ENCODE peak calls at places on chromosomes 5 and 9, in ten cellular contexts. One of them, this sample, is unnamed.

GRCh38 chr9:115976726-115977125 is 176.9 kb upstream of the PAPPA start:
- DNase-seq in CD8-positive, alpha-beta T cell: no peak
- DNase-seq in astrocyte of the spinal cord: no peak
- DNase-seq in tibial artery: no peak
- DNase-seq in right atrium auricular region: no peak
- DNase-seq in kidney: no peak
- DNase-seq in H1: no peak
- DNase-seq in foreskin fibroblast: no peak
- DNase-seq in PC-3: no peak
- DNase-seq in fibroblast of mammary gland: no peak
- DNase-seq in this sample: no peak

GRCh38 chr5:127254729-127255284 is 35.8 kb upstream of the MEGF10 start:
- DNase-seq in kidney: no peak
- DNase-seq in H1: no peak
- DNase-seq in tibial artery: no peak
- DNase-seq in CD8-positive, alpha-beta T cell: no peak
- DNase-seq in foreskin fibroblast: peak
- DNase-seq in astrocyte of the spinal cord: peak
- DNase-seq in PC-3: peak
- DNase-seq in fibroblast of mammary gland: peak
- DNase-seq in right atrium auricular region: no peak
- DNase-seq in this sample: peak

GRCh38 chr9:81634915-81635516 is 54.3 kb downstream of the TLE1 start:
- DNase-seq in foreskin fibroblast: peak
- DNase-seq in kidney: no peak
- DNase-seq in tibial artery: no peak
- DNase-seq in astrocyte of the spinal cord: no peak
- DNase-seq in PC-3: no peak
- DNase-seq in H1: no peak
- DNase-seq in right atrium auricular region: no peak
- DNase-seq in CD8-positive, alpha-beta T cell: no peak
- DNase-seq in fibroblast of mammary gland: peak
- DNase-seq in this sample: peak

GRCh38 chr9:114889802-114890224 is 40.6 kb downstream of the TNFSF8 start:
- DNase-seq in astrocyte of the spinal cord: no peak
- DNase-seq in right atrium auricular region: no peak
- DNase-seq in fibroblast of mammary gland: no peak
- DNase-seq in PC-3: peak
- DNase-seq in tibial artery: no peak
- DNase-seq in H1: no peak
- DNase-seq in foreskin fibroblast: no peak
- DNase-seq in kidney: no peak
- DNase-seq in CD8-positive, alpha-beta T cell: no peak
- DNase-seq in this sample: no peak

GRCh38 chr5:108295588-108296368 is 86.1 kb downstream of the FBXL17 start:
- DNase-seq in CD8-positive, alpha-beta T cell: no peak
- DNase-seq in foreskin fibroblast: peak
- DNase-seq in kidney: no peak
- DNase-seq in astrocyte of the spinal cord: peak
- DNase-seq in tibial artery: no peak
- DNase-seq in H1: no peak
- DNase-seq in fibroblast of mammary gland: peak
- DNase-seq in right atrium auricular region: no peak
- DNase-seq in PC-3: peak
- DNase-seq in this sample: peak

GRCh38 chr5:111960466-111961215 is 203.6 kb upstream of the NREP start:
- DNase-seq in right atrium auricular region: no peak
- DNase-seq in fibroblast of mammary gland: peak
- DNase-seq in PC-3: peak
- DNase-seq in astrocyte of the spinal cord: peak
- DNase-seq in tibial artery: no peak
- DNase-seq in CD8-positive, alpha-beta T cell: no peak
- DNase-seq in H1: no peak
- DNase-seq in kidney: no peak
- DNase-seq in foreskin fibroblast: peak
- DNase-seq in this sample: peak

GRCh38 chr5:115282131-115282530 is 14.3 kb downstream of the CCDC112 start:
- DNase-seq in right atrium auricular region: no peak
- DNase-seq in kidney: no peak
- DNase-seq in PC-3: no peak
- DNase-seq in CD8-positive, alpha-beta T cell: no peak
- DNase-seq in fibroblast of mammary gland: no peak
- DNase-seq in tibial artery: no peak
- DNase-seq in astrocyte of the spinal cord: no peak
- DNase-seq in H1: no peak
- DNase-seq in foreskin fibroblast: no peak
- DNase-seq in this sample: no peak

GRCh38 chr9:90822866-90823265 is 21.2 kb downstream of the SYK start:
- DNase-seq in CD8-positive, alpha-beta T cell: no peak
- DNase-seq in tibial artery: no peak
- DNase-seq in foreskin fibroblast: no peak
- DNase-seq in astrocyte of the spinal cord: no peak
- DNase-seq in fibroblast of mammary gland: no peak
- DNase-seq in PC-3: no peak
- DNase-seq in kidney: no peak
- DNase-seq in right atrium auricular region: no peak
- DNase-seq in H1: no peak
- DNase-seq in this sample: no peak

DNA sequence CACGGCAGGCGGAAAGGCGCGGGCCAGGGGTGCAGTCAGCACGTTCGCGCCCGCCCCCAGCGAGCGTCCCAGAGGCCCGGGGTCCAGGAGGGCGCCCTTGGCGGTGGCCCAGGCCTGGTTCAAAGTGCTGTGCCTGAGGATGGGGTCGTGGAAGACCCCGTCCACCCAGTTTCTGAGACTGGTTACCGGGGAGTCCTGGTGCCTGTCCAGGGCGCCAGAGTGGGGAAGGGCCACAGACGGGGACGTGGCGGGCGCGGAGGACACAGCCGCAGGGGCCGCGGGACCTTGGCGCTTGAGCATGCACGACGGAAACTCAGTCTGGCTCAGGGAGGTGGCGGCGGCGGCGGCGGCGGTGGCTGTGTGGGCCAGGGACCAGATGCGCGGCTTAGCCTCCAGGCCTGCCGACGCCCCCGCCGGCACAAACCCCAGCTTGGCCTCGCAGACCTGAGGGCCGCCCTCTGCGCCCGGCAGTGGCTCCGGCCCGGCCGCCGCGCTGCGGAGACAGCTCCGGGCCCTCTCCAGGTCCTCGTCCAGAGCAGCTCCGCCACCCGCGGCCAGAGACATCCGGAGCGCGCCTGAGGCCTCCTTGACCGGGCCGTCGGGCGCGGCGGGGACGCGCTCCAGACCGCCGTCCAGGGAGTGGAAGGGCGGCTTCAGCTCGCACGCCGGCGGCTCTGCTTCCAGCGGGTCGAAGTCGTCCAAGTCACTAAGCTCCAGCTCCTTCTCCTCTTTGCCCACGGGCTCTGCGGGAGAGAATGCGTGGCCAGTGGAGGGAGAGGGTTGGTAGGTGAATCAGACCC is 4.5 kb downstream of the IRX4 start:
- DNase-seq in fibroblast of mammary gland: no peak
- DNase-seq in astrocyte of the spinal cord: no peak
- DNase-seq in tibial artery: no peak
- DNase-seq in foreskin fibroblast: no peak
- DNase-seq in right atrium auricular region: no peak
- DNase-seq in kidney: no peak
- DNase-seq in H1: peak
- DNase-seq in CD8-positive, alpha-beta T cell: no peak
- DNase-seq in PC-3: no peak
- DNase-seq in this sample: no peak
- H3K4me3 ChIP-seq in fibroblast of mammary gland: no peak
- H3K4me3 ChIP-seq in astrocyte of the spinal cord: no peak
- H3K4me3 ChIP-seq in tibial artery: no peak
- H3K4me3 ChIP-seq in foreskin fibroblast: no peak
- H3K4me3 ChIP-seq in right atrium auricular region: no peak
- H3K4me3 ChIP-seq in kidney: no peak
- H3K4me3 ChIP-seq in H1: no peak
- H3K4me3 ChIP-seq in CD8-positive, alpha-beta T cell: no peak
- H3K4me3 ChIP-seq in PC-3: no peak
- H3K4me3 ChIP-seq in this sample: no peak

DNA sequence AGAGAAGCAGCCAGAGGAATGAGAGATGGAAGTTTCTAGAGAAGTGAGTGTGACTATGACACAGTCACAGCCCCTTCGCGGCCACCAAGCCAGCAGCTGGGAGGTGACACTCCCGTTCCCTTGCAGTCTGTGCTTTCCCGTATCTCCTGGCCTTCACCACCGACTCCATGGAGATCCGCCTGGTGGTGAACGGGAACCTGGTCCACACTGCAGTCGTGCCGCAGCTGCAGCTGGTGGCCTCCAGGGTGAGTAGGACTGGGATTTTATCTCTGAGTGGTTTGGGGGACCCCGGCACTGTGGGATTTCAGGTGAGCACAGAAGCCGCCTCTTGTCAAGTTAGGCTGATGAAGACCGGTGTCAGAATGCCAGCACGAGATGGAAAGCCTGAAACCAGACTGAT is 12.1 kb upstream of the SLC2A8 start:
- DNase-seq in right atrium auricular region: no peak
- DNase-seq in CD8-positive, alpha-beta T cell: no peak
- DNase-seq in astrocyte of the spinal cord: no peak
- DNase-seq in H1: no peak
- DNase-seq in kidney: no peak
- DNase-seq in PC-3: no peak
- DNase-seq in tibial artery: no peak
- DNase-seq in fibroblast of mammary gland: no peak
- DNase-seq in foreskin fibroblast: no peak
- DNase-seq in this sample: no peak
- TF ChIP-seq CTCF in right atrium auricular region: no peak
- TF ChIP-seq CTCF in CD8-positive, alpha-beta T cell: no peak
- TF ChIP-seq CTCF in astrocyte of the spinal cord: no peak
- TF ChIP-seq CTCF in H1: peak
- TF ChIP-seq CTCF in kidney: no peak
- TF ChIP-seq CTCF in PC-3: no peak
- TF ChIP-seq CTCF in tibial artery: no peak
- TF ChIP-seq CTCF in fibroblast of mammary gland: no peak
- TF ChIP-seq CTCF in foreskin fibroblast: no peak
- TF ChIP-seq CTCF in this sample: no peak

GRCh38 chr9:4494337-4494736 is 4.1 kb downstream of the SLC1A1 start:
- DNase-seq in H1: no peak
- DNase-seq in right atrium auricular region: no peak
- DNase-seq in astrocyte of the spinal cord: no peak
- DNase-seq in kidney: no peak
- DNase-seq in tibial artery: no peak
- DNase-seq in fibroblast of mammary gland: peak
- DNase-seq in CD8-positive, alpha-beta T cell: no peak
- DNase-seq in PC-3: peak
- DNase-seq in foreskin fibroblast: no peak
- DNase-seq in this sample: peak

GRCh38 chr9:4489919-4490704 is at the start of gene SLC1A1:
- DNase-seq in H1: peak
- DNase-seq in right atrium auricular region: peak
- DNase-seq in foreskin fibroblast: peak
- DNase-seq in fibroblast of mammary gland: peak
- DNase-seq in astrocyte of the spinal cord: peak
- DNase-seq in CD8-positive, alpha-beta T cell: peak
- DNase-seq in tibial artery: peak
- DNase-seq in PC-3: peak
- DNase-seq in kidney: peak
- DNase-seq in this sample: peak

GRCh38 chr9:4489562-4489918 is 728 bp upstream of the SLC1A1 start:
- DNase-seq in CD8-positive, alpha-beta T cell: no peak
- DNase-seq in tibial artery: peak
- DNase-seq in right atrium auricular region: no peak
- DNase-seq in kidney: no peak
- DNase-seq in foreskin fibroblast: peak
- DNase-seq in PC-3: peak
- DNase-seq in fibroblast of mammary gland: peak
- DNase-seq in astrocyte of the spinal cord: no peak
- DNase-seq in H1: peak
- DNase-seq in this sample: peak

GRCh38 chr9:4490705-4491620 is 695 bp downstream of the SLC1A1 start:
- DNase-seq in right atrium auricular region: no peak
- DNase-seq in tibial artery: no peak
- DNase-seq in astrocyte of the spinal cord: no peak
- DNase-seq in CD8-positive, alpha-beta T cell: no peak
- DNase-seq in PC-3: no peak
- DNase-seq in H1: peak
- DNase-seq in foreskin fibroblast: no peak
- DNase-seq in kidney: peak
- DNase-seq in fibroblast of mammary gland: no peak
- DNase-seq in this sample: peak

GRCh38 chr9:4491621-4491975 is 1.3 kb downstream of the SLC1A1 start:
- DNase-seq in PC-3: peak
- DNase-seq in foreskin fibroblast: no peak
- DNase-seq in right atrium auricular region: no peak
- DNase-seq in astrocyte of the spinal cord: no peak
- DNase-seq in CD8-positive, alpha-beta T cell: no peak
- DNase-seq in tibial artery: no peak
- DNase-seq in kidney: no peak
- DNase-seq in fibroblast of mammary gland: no peak
- DNase-seq in H1: peak
- DNase-seq in this sample: no peak
- H3K4me3 ChIP-seq in PC-3: peak
- H3K4me3 ChIP-seq in foreskin fibroblast: no peak
- H3K4me3 ChIP-seq in right atrium auricular region: peak
- H3K4me3 ChIP-seq in astrocyte of the spinal cord: peak
- H3K4me3 ChIP-seq in CD8-positive, alpha-beta T cell: no peak
- H3K4me3 ChIP-seq in tibial artery: peak
- H3K4me3 ChIP-seq in kidney: peak
- H3K4me3 ChIP-seq in fibroblast of mammary gland: peak
- H3K4me3 ChIP-seq in H1: peak
- H3K4me3 ChIP-seq in this sample: no peak

GRCh38 chr5:41410307-41410706 is 100.1 kb downstream of the PLCXD3 start:
- DNase-seq in fibroblast of mammary gland: no peak
- DNase-seq in foreskin fibroblast: no peak
- DNase-seq in right atrium auricular region: no peak
- DNase-seq in CD8-positive, alpha-beta T cell: no peak
- DNase-seq in kidney: no peak
- DNase-seq in PC-3: no peak
- DNase-seq in astrocyte of the spinal cord: no peak
- DNase-seq in H1: no peak
- DNase-seq in tibial artery: no peak
- DNase-seq in this sample: no peak

GRCh38 chr5:41412496-41412895 is 97.9 kb downstream of the PLCXD3 start:
- DNase-seq in kidney: no peak
- DNase-seq in H1: no peak
- DNase-seq in tibial artery: no peak
- DNase-seq in right atrium auricular region: no peak
- DNase-seq in CD8-positive, alpha-beta T cell: no peak
- DNase-seq in PC-3: no peak
- DNase-seq in foreskin fibroblast: no peak
- DNase-seq in astrocyte of the spinal cord: no peak
- DNase-seq in fibroblast of mammary gland: no peak
- DNase-seq in this sample: no peak

GRCh38 chr5:41408676-41409443 is 101.5 kb downstream of the PLCXD3 start:
- DNase-seq in kidney: peak
- DNase-seq in H1: no peak
- DNase-seq in foreskin fibroblast: peak
- DNase-seq in fibroblast of mammary gland: peak
- DNase-seq in astrocyte of the spinal cord: peak
- DNase-seq in tibial artery: no peak
- DNase-seq in PC-3: peak
- DNase-seq in right atrium auricular region: no peak
- DNase-seq in CD8-positive, alpha-beta T cell: peak
- DNase-seq in this sample: peak

GRCh38 chr5:41413067-41413466 is 97.3 kb downstream of the PLCXD3 start:
- DNase-seq in PC-3: peak
- DNase-seq in kidney: no peak
- DNase-seq in astrocyte of the spinal cord: no peak
- DNase-seq in foreskin fibroblast: no peak
- DNase-seq in tibial artery: no peak
- DNase-seq in right atrium auricular region: no peak
- DNase-seq in CD8-positive, alpha-beta T cell: no peak
- DNase-seq in H1: no peak
- DNase-seq in fibroblast of mammary gland: peak
- DNase-seq in this sample: no peak

GRCh38 chr5:41410737-41411136 is 99.7 kb downstream of the PLCXD3 start:
- DNase-seq in right atrium auricular region: no peak
- DNase-seq in tibial artery: no peak
- DNase-seq in kidney: no peak
- DNase-seq in astrocyte of the spinal cord: no peak
- DNase-seq in CD8-positive, alpha-beta T cell: no peak
- DNase-seq in fibroblast of mammary gland: no peak
- DNase-seq in foreskin fibroblast: no peak
- DNase-seq in PC-3: no peak
- DNase-seq in H1: no peak
- DNase-seq in this sample: no peak
- TF ChIP-seq CTCF in right atrium auricular region: no peak
- TF ChIP-seq CTCF in tibial artery: no peak
- TF ChIP-seq CTCF in kidney: no peak
- TF ChIP-seq CTCF in astrocyte of the spinal cord: no peak
- TF ChIP-seq CTCF in CD8-positive, alpha-beta T cell: no peak
- TF ChIP-seq CTCF in fibroblast of mammary gland: no peak
- TF ChIP-seq CTCF in foreskin fibroblast: no peak
- TF ChIP-seq CTCF in PC-3: peak
- TF ChIP-seq CTCF in H1: peak
- TF ChIP-seq CTCF in this sample: no peak